ENCODE peak calls at places on chromosome 3, in four cellular contexts. M, W, F and C are unnamed samples.

GRCh38 chr3:127730666-127731294 is 58.0 kb downstream of the ABTB1 start:
- DNase-seq in W (no peak), F (no peak), M (no peak), C (no peak)

GRCh38 chr3:38986901-38987300 is 64.8 kb downstream of the SCN11A start:
- DNase-seq in W (no peak), M (no peak), F (no peak), C (no peak)

GRCh38 chr3:36796896-36797295 is 32.5 kb upstream of the DCLK3 start:
- DNase-seq in W (no peak), M (no peak), F (no peak), C (no peak)

GRCh38 chr3:183513046-183513706 is 42.3 kb downstream of the KLHL6 start:
- DNase-seq in W (no peak), F (no peak), M (no peak), C (no peak)

GRCh38 chr3:192943384-192943783 is 25.7 kb upstream of the MB21D2 start:
- DNase-seq in M (no peak), F (no peak), W (no peak), C (no peak)

GRCh38 chr3:70731046-70731445 is 418.6 kb upstream of the MDFIC2 start:
- DNase-seq in W (no peak), M (no peak), F (no peak), C (no peak)

GRCh38 chr3:112321867-112322652 is 10.9 kb upstream of the CD200 start:
- DNase-seq in F (peak; percentile 11), W (no peak), M (no peak), C (no peak)

GRCh38 chr3:129230311-129231019 is 18.9 kb upstream of the COPG1 start:
- DNase-seq in M (no peak), F (peak; percentile 68), W (no peak), C (no peak)

GRCh38 chr3:81742581-81742980 is 18.9 kb downstream of the GBE1 start:
- DNase-seq in F (no peak), M (no peak), W (no peak), C (no peak)

GRCh38 chr3:105791919-105792786 is 76.7 kb downstream of the CBLB start:
- DNase-seq in M (no peak), W (no peak), F (peak; percentile 60), C (no peak)

GRCh38 chr3:135000465-135000864 is 205.4 kb downstream of the EPHB1 start:
- DNase-seq in W (no peak), F (no peak), M (no peak), C (no peak)

GRCh38 chr3:160486459-160486869 is 36.9 kb upstream of the TRIM59 start:
- DNase-seq in F (peak; percentile 15), W (no peak), M (no peak), C (no peak)

GRCh38 chr3:126510323-126510910 is 7.2 kb downstream of the UROC1 start:
- DNase-seq in W (no peak), M (no peak), F (no peak), C (no peak)

GRCh38 chr3:47108546-47108945 is 55.4 kb downstream of the SETD2 start:
- DNase-seq in M (no peak), F (no peak), W (peak; percentile 54), C (no peak)

GRCh38 chr3:39147374-39147709 is 6.0 kb downstream of the CSRNP1 start:
- DNase-seq in F (no peak), W (no peak), M (no peak), C (no peak)

GRCh38 chr3:69410301-69410700 is 24.4 kb upstream of the FRMD4B start:
- DNase-seq in M (peak; percentile 61), F (peak; percentile 48), W (peak; percentile 33), C (peak; percentile 69)

GRCh38 chr3:35492846-35493245 is 146.5 kb upstream of the ARPP21 start:
- DNase-seq in W (no peak), F (no peak), M (no peak), C (no peak)

GRCh38 chr3:158713094-158713499 is 19.2 kb downstream of the RARRES1 start:
- DNase-seq in M (no peak), F (no peak), W (no peak), C (no peak)

GRCh38 chr3:97821810-97822775 is at the start of gene CRYBG3:
- DNase-seq in F (peak; percentile 53), M (peak; percentile 40), W (peak; percentile 62), C (peak; percentile 85)

GRCh38 chr3:172384836-172385235 is 63.4 kb downstream of the GHSR start:
- DNase-seq in W (no peak), F (no peak), M (no peak), C (no peak)

GRCh38 chr3:30435950-30436349 is 170.5 kb upstream of the TGFBR2 start:
- DNase-seq in F (no peak), W (no peak), M (no peak), C (no peak)

GRCh38 chr3:173467501-173467900 is 70.0 kb downstream of the NLGN1 start:
- DNase-seq in M (no peak), F (no peak), W (no peak), C (no peak)

GRCh38 chr3:51441282-51442030 is 50.4 kb downstream of the RBM15B start:
- DNase-seq in W (no peak), M (no peak), F (no peak), C (no peak)

GRCh38 chr3:197420115-197420514 is 121.7 kb upstream of the DLG1 start:
- DNase-seq in M (no peak), F (no peak), W (no peak), C (no peak)

GRCh38 chr3:160163259-160163878 is 61.9 kb upstream of the C3orf80 start:
- DNase-seq in F (peak; percentile 4), W (no peak), M (no peak), C (peak; percentile 20)

GRCh38 chr3:179182892-179183291 is 34.7 kb downstream of the PIK3CA start:
- DNase-seq in M (no peak), F (no peak), W (no peak), C (no peak)

GRCh38 chr3:122875547-122876127 is 80.8 kb downstream of the SLC49A4 start:
- DNase-seq in W (no peak), M (no peak), F (no peak), C (no peak)

GRCh38 chr3:12859840-12860239 is 18.5 kb upstream of the RPL32 start:
- DNase-seq in F (no peak), W (no peak), M (no peak), C (no peak)

GRCh38 chr3:105800320-105800719 is 68.5 kb downstream of the CBLB start:
- DNase-seq in F (no peak), W (no peak), M (no peak), C (no peak)

GRCh38 chr3:39528844-39529243 is 61.4 kb downstream of the MOBP start:
- DNase-seq in F (no peak), W (no peak), M (no peak), C (no peak)

GRCh38 chr3:75327453-75327852 is 336.7 kb upstream of the FRG2C start:
- DNase-seq in M (no peak), F (no peak), W (no peak), C (no peak)

GRCh38 chr3:101195951-101196713 is 124.2 kb downstream of the IMPG2 start:
- DNase-seq in F (peak; percentile 20), M (no peak), W (peak; percentile 27), C (peak; percentile 46)
- TF ChIP-seq SUZ12 in F (no peak), M (no peak), W (no peak), C (no peak)

GRCh38 chr3:59555593-59556315 is 505.9 kb upstream of the CFAP20DC start:
- DNase-seq in W (no peak), F (no peak), M (no peak), C (no peak)
- TF ChIP-seq SUZ12 in W (no peak), F (no peak), M (no peak), C (no peak)

GRCh38 chr3:79534732-79535131 is 233.1 kb downstream of the ROBO1 start:
- DNase-seq in W (no peak), M (no peak), F (no peak), C (no peak)
- TF ChIP-seq SUZ12 in W (no peak), M (no peak), F (no peak), C (no peak)

DNA sequence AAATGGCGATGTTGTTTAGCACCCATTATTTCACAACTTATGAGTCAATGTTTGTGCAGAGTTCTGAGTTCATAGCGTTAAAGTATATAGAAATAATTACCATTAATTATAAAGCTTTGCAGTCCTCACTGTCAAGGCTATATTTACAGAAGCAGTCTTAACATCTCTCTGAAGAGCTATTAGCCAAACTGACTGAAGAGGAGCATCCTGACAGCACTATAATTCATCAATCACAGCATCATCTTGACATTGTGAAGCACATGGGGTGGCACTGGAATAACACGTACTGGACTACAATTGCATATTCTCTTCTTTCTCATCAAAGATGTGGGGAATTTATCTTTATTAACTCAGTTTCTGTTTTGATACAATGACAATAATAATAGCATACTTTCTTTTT is 260.6 kb upstream of the MME start:
- DNase-seq in F (no peak), W (no peak), M (no peak), C (no peak)
- TF ChIP-seq SUZ12 in F (no peak), W (no peak), M (no peak), C (no peak)

GRCh38 chr3:32937331-32937730 is 14.1 kb upstream of the CCR4 start:
- DNase-seq in W (no peak), M (no peak), F (no peak), C (no peak)

GRCh38 chr3:32945136-32945535 is 6.3 kb upstream of the CCR4 start:
- DNase-seq in M (no peak), F (no peak), W (no peak), C (no peak)

GRCh38 chr3:32940726-32941125 is 10.7 kb upstream of the CCR4 start:
- DNase-seq in F (no peak), M (no peak), W (no peak), C (no peak)
- TF ChIP-seq SUZ12 in F (no peak), M (no peak), W (no peak), C (no peak)

GRCh38 chr3:16498130-16498890 is 15.2 kb downstream of the RFTN1 start:
- DNase-seq in F (no peak), W (peak; percentile 49), M (no peak), C (no peak)
- TF ChIP-seq SUZ12 in F (no peak), W (no peak), M (no peak), C (no peak)

GRCh38 chr3:18137958-18138357 is 287.2 kb downstream of the SATB1 start:
- DNase-seq in W (no peak), F (no peak), M (no peak), C (no peak)

GRCh38 chr3:18134386-18135082 is 290.6 kb downstream of the SATB1 start:
- DNase-seq in F (no peak), M (no peak), W (no peak), C (no peak)

DNA sequence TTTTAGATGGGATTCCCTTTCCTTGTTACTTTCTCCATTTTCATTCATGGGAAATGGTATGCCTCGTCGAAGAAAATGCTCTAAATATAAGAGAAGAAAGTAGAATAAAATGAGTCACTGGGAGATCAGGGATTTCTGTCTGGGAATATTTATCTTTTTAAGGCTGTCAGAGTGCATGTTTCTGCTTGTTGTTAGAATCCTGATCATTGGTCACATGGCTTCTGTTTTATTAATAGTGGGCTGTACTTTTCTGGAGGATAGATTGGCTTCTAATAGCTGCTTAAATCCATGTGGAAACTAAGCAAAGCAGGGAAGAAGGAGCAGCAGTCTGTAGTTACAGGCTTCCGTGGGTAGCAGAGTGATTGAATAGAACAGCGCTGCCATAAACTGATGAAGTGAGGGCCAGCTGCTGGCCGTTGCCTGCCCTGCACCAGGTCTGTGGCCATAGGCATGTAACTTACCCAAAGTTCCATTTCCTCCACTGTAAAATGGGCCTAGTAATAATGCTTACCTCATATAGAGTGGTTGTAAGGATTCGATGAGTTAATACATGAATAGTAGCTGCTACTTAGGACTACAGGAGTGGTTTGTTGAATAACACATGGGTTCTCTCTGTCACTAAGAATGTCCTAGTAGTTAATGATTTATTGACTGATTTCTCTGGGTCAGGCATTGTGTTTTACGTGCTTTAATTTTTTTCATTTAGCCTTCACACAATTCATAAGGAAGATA is 289.9 kb downstream of the SATB1 start:
- DNase-seq in W (no peak), M (no peak), F (no peak), C (no peak)
- TF ChIP-seq SUZ12 in W (no peak), M (no peak), F (no peak), C (no peak)